ENCODE peak calls at places on chromosomes 12 and 14, in nine cellular contexts. V is A549, K is ovary, R is suprapubic skin, S is K562, M is upper lobe of left lung, O is stomach, C is HepG2, H is SK-N-SH. Q is an unnamed sample. For H3K4me1, the result is how much of the 10 kb centered on the place peaks cover.

GRCh38 chr14:24777678-24778077 is 143.7 kb upstream of the GZMB start:
- DNase-seq in M (no peak), S (no peak), K (no peak), H (no peak), C (no peak), O (no peak), V (no peak), R (no peak), Q (no peak)

GRCh38 chr14:59354666-59355065 is 110.5 kb downstream of the GPR135 start:
- DNase-seq in V (no peak), R (no peak), H (no peak), O (no peak), C (no peak), M (no peak), K (no peak), S (no peak), Q (no peak)

GRCh38 chr12:31300341-31300740 is 25.6 kb downstream of the SINHCAF start:
- DNase-seq in R (no peak), C (no peak), M (no peak), K (no peak), V (no peak), H (no peak), O (no peak), S (no peak), Q (no peak)

GRCh38 chr12:95884998-95885397 is 26.2 kb downstream of the SNRPF start:
- DNase-seq in O (no peak), V (no peak), R (no peak), M (no peak), K (no peak), H (no peak), C (peak), S (no peak), Q (no peak)

GRCh38 chr12:46359667-46360280 is 12.8 kb downstream of the SLC38A2 start:
- DNase-seq in M (no peak), S (no peak), V (no peak), R (no peak), C (no peak), K (no peak), H (no peak), O (no peak), Q (no peak)

GRCh38 chr14:69612014-69612758 is 790 bp downstream of the SUSD6 start:
- DNase-seq in O (no peak), R (peak), V (peak), M (no peak), S (no peak), H (peak), K (no peak), C (no peak), Q (no peak)

GRCh38 chr12:52086944-52087835 is 7.7 kb downstream of the SMIM41 start:
- DNase-seq in K (no peak), S (no peak), M (peak), R (no peak), H (peak), O (no peak), C (no peak), V (no peak), Q (no peak)

GRCh38 chr14:92692822-92693226 is 55.6 kb downstream of the LGMN start:
- DNase-seq in M (no peak), O (peak), R (no peak), H (peak), S (no peak), K (no peak), C (no peak), V (no peak), Q (peak)

GRCh38 chr14:69464379-69464778 is 20.1 kb upstream of the PLEKHD1 start:
- DNase-seq in K (no peak), M (no peak), V (no peak), O (no peak), H (no peak), R (no peak), S (no peak), C (no peak), Q (no peak)

DNA sequence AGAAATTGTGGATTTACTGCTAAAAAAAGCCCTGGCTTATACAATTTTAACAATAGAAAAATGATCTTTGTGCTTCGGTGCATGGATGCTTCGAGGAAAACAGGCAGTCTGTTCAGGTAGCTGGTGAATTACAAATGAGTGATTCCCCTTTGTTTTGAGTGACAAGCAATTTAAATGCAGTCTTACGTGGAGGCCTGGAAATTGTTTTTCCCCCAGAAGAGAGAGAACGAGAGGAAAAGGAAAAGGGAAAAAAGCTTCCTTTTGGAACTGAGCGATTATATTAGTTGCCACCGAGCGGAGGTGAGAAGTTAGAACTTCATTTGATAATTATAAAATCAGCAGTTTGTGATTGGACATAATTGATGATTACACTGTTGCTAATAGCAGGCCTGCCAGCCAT is 117.8 kb downstream of the PHETA1 start:
- DNase-seq in V (no peak), S (no peak), H (no peak), O (no peak), C (no peak), R (no peak), M (no peak), K (no peak), Q (no peak)
- TF ChIP-seq EP300 in V (no peak), S (no peak), H (no peak), O (no peak), C (no peak), R (no peak), M (no peak), K (no peak), Q (no peak)

GRCh38 chr12:64232201-64232600 is 10.1 kb upstream of the KICS2 start:
- DNase-seq in C (no peak), H (no peak), O (no peak), V (no peak), S (no peak), R (no peak), K (no peak), M (no peak), Q (no peak)

GRCh38 chr12:64240781-64241180 is 18.7 kb upstream of the KICS2 start:
- DNase-seq in V (no peak), C (peak), S (no peak), R (no peak), K (no peak), M (no peak), O (no peak), H (no peak), Q (no peak)

GRCh38 chr12:64237382-64237781 is 15.3 kb upstream of the KICS2 start:
- DNase-seq in M (no peak), V (no peak), R (no peak), K (no peak), S (no peak), C (peak), O (no peak), H (no peak), Q (no peak)

DNA sequence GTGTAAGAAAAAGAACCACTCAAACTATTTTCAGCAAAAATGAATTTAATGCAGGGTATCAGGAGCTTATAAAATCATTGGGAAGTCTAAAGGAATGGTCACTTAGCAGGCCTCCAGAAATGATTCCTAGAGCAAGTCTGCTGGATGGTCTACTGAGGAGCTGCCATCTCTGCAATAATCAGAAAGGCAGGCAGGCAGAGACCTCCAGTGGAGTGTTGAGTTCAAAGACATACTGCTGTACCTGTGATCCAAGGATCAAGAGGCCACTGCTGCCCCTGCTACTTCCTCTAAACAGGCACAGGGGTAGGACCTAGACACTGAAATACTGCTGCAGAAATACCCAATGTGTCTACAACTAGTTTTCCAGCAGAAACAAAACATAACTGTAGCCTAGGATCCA is 14.5 kb upstream of the KICS2 start:
- DNase-seq in O (no peak), M (no peak), V (no peak), R (no peak), S (no peak), K (no peak), H (peak), C (no peak), Q (no peak)
- H3K4me1 ChIP-seq in O (under half), M (under half), V (under half), R (under half), S (under half), K (under half), H (under half), C (under half), Q (under half)

GRCh38 chr12:13133886-13134285 is 30.4 kb upstream of the GSG1 start:
- DNase-seq in C (no peak), K (no peak), M (no peak), V (no peak), O (no peak), H (no peak), R (no peak), S (no peak), Q (no peak)

GRCh38 chr12:13130981-13131380 is 27.5 kb upstream of the GSG1 start:
- DNase-seq in R (no peak), V (no peak), S (no peak), C (no peak), O (no peak), K (no peak), H (no peak), M (no peak), Q (no peak)

DNA sequence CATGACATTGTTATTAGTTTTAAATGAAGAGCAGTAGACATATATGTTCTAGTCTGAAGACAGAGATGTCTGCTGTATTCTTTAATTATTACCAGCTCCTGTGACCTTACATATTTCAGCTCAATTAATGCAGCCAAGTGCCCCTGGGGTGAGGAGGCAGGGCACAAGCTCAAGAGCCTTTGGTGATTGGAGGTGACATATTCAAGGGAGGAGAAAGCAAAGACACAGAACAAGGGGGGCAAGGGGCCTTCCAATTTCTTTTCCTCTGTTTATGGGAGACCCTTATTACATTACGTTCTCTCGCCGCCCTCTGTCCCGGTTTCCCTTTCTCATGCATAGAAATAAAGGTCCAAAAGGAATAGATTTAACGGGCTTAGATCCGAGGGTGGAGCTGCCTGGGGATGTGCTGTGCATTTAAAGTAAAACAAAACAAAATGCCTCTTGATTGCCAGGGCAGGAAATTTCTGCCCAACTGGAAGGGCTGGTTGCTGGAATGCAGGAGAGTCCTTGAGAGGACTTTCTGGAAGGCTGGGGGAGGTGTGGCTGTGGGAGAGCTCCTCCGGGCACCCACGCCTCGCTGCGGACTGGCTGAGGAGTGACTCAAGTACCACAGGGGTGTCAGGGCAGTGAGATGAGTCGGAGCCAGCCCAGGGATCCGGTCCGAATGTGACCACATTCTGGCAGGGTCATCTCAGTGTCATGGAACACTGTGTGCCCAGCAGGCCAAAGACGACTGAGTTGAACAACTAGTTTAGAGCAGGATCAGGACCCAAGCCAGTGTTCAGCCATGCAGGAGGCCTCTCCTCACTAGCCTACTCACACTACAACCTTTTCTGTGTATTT is 32.1 kb upstream of the GSG1 start:
- DNase-seq in M (peak), V (no peak), R (peak), O (peak), C (no peak), K (peak), S (peak), H (no peak), Q (no peak)
- H3K4me3 ChIP-seq in M (peak), V (no peak), R (peak), O (no peak), C (no peak), K (no peak), S (no peak), H (no peak), Q (no peak)

GRCh38 chr12:29163146-29163545 is 14.1 kb downstream of the FAR2 start:
- DNase-seq in K (no peak), M (no peak), H (no peak), V (no peak), C (no peak), R (no peak), O (no peak), S (no peak), Q (no peak)
- TF ChIP-seq EP300 in K (no peak), M (no peak), H (no peak), V (no peak), C (no peak), R (no peak), O (no peak), S (no peak), Q (no peak)

DNA sequence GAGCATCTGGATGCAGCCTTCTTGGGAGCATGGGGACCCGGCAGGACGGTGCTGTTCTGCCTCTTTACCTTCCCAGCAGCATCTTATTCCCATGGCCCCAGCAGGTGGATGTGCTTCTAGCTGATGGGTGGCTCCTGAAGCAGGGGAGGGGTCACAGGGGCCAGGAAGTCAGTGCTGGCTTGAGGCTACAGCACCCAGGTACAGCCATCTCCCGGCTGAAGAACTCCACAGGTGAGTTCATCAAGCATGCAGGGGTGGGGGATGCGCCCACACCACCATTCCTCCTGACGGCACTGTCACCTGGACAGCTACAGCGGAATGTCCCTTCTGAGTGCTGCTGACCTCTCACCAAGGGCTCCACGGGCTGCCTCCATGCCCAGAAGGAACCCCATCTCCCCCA is 57.3 kb downstream of the BCL11B start:
- DNase-seq in R (no peak), M (no peak), O (no peak), S (no peak), H (no peak), K (no peak), V (no peak), C (no peak), Q (no peak)
- H3K4me1 ChIP-seq in R (half or more), M (under half), O (under half), S (under half), H (under half), K (under half), V (under half), C (under half), Q (under half)

GRCh38 chr12:85835417-85835809 is 796 bp downstream of the RASSF9 start:
- DNase-seq in K (no peak), M (no peak), S (no peak), O (no peak), H (no peak), V (no peak), C (no peak), R (no peak), Q (no peak)

GRCh38 chr12:85836716-85837100 is 499 bp upstream of the RASSF9 start:
- DNase-seq in R (no peak), H (no peak), C (no peak), S (no peak), M (no peak), V (no peak), O (no peak), K (no peak), Q (no peak)

GRCh38 chr12:85835810-85836715 is at the start of gene RASSF9:
- DNase-seq in H (no peak), S (no peak), K (peak), C (peak), M (no peak), V (no peak), O (peak), R (peak), Q (peak)

GRCh38 chr12:85833558-85833957 is 2.7 kb downstream of the RASSF9 start:
- DNase-seq in C (no peak), K (no peak), M (no peak), S (no peak), V (no peak), R (no peak), H (no peak), O (no peak), Q (no peak)

GRCh38 chr12:85834378-85834777 is 1.8 kb downstream of the RASSF9 start:
- DNase-seq in O (no peak), V (no peak), C (no peak), S (no peak), M (no peak), H (no peak), R (no peak), K (no peak), Q (no peak)
- H3K4me3 ChIP-seq in O (no peak), V (peak), C (no peak), S (no peak), M (peak), H (no peak), R (peak), K (no peak), Q (no peak)

GRCh38 chr14:36022765-36023415 is 153.6 kb downstream of the PTCSC3 start:
- DNase-seq in V (no peak), H (no peak), R (no peak), O (no peak), S (no peak), C (no peak), K (no peak), M (no peak), Q (no peak)
- TF ChIP-seq EP300 in V (no peak), H (no peak), R (no peak), O (no peak), S (no peak), C (no peak), K (no peak), M (no peak), Q (no peak)

Q was measured in tibial nerve.